ENCODE peak calls at places on chromosomes 11 and 22, in eight cellular contexts. K is fibroblast of lung, C is endothelial cell, N is right atrium auricular region, Z is neural progenitor cell, Y is epithelial cell of proximal tubule, R is upper lobe of right lung, J is lung. S is an unnamed sample.

GRCh38 chr11:205221-206001 is 1.8 kb downstream of the BET1L start:
- DNase-seq in K (no peak), C (peak), Y (no peak), R (peak), Z (no peak), J (peak), N (peak), S (peak)

GRCh38 chr11:68267881-68268240 is 3.9 kb downstream of the C11orf24 start:
- DNase-seq in N (no peak), Y (no peak), K (no peak), J (no peak), R (no peak), C (no peak), Z (no peak), S (no peak)

GRCh38 chr11:74044538-74044937 is 35.7 kb upstream of the UCP3 start:
- DNase-seq in N (no peak), Z (no peak), R (no peak), Y (no peak), K (no peak), C (no peak), J (no peak), S (no peak)

GRCh38 chr11:121321614-121322243 is 29.2 kb downstream of the SC5D start:
- DNase-seq in J (no peak), N (no peak), K (peak), R (no peak), Y (no peak), C (no peak), Z (peak), S (no peak)

GRCh38 chr11:85379066-85379465 is 248.1 kb downstream of the DLG2 start:
- DNase-seq in K (no peak), J (no peak), Z (no peak), C (no peak), Y (no peak), N (no peak), R (no peak), S (no peak)

GRCh38 chr11:41309111-41309522 is 150.3 kb downstream of the LRRC4C start:
- DNase-seq in J (no peak), Y (no peak), R (no peak), C (no peak), N (no peak), K (no peak), Z (no peak), S (no peak)

GRCh38 chr11:100574894-100575769 is 112.0 kb upstream of the ARHGAP42 start:
- DNase-seq in R (no peak), Y (no peak), K (peak), N (no peak), Z (no peak), J (no peak), C (no peak), S (no peak)

GRCh38 chr11:130448416-130449068 is at the start of gene ADAMTS15:
- DNase-seq in Y (no peak), Z (peak), C (peak), N (peak), J (peak), R (peak), K (peak), S (peak)

GRCh38 chr11:107898270-107898669 is 30.0 kb upstream of the RAB39A start:
- DNase-seq in R (no peak), Z (peak), K (peak), Y (peak), J (no peak), N (no peak), C (peak), S (no peak)

GRCh38 chr22:37819100-37819433 is 4.1 kb upstream of the GALR3 start:
- DNase-seq in K (no peak), J (no peak), Z (no peak), N (no peak), Y (no peak), R (no peak), C (no peak), S (no peak)

GRCh38 chr22:28810839-28811491 is 10.6 kb upstream of the XBP1 start:
- DNase-seq in Y (no peak), R (no peak), Z (no peak), C (no peak), N (no peak), J (no peak), K (no peak), S (no peak)

GRCh38 chr11:90218606-90219005 is 4.2 kb downstream of the CHORDC1 start:
- DNase-seq in R (peak), N (no peak), Z (peak), J (no peak), C (no peak), K (no peak), Y (no peak), S (no peak)
- TF ChIP-seq CTCF in R (no peak), N (no peak), Z (no peak), J (no peak), C (no peak), K (no peak), Y (no peak), S (no peak)

GRCh38 chr11:61728066-61728939 is 24.1 kb upstream of the MYRF start:
- DNase-seq in N (no peak), Y (peak), C (no peak), Z (no peak), K (no peak), J (no peak), R (no peak), S (no peak)
- TF ChIP-seq CTCF in N (no peak), Y (peak), C (no peak), Z (no peak), K (no peak), J (no peak), R (no peak), S (no peak)

DNA sequence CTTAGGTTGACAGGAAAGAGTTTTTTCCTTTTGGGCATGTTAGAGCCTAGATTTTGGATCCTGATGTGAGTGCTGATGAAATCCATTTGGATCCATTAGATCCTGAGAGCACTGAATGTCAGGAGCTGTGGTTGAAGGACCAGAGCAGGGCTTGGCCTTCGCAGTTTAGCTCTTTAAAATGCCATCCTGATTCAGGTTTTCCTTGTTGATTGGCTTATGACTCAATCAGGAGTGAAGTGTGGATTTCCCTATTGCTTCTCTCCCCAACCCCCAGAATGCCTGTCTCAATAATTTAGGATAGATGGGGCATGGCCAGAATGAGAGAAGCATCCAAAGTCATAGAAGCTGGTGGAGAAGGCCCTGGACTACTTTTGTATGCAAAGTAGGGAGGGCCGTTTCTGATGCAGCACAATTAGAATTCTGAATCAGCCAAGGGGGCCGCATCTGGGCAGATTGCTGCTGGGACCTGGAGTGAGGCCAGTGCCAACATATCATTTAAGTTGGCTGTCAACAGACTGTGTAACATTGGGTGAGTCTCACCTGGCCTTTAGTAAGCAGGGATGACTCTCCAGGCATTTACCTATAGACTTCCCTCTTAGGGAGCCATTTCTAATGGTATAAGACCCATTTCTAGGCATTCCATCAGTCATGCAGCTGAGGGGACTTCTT is 80.5 kb downstream of the TEAD1 start:
- DNase-seq in Z (no peak), C (no peak), N (no peak), K (no peak), R (no peak), J (no peak), Y (no peak), S (no peak)
- TF ChIP-seq CTCF in Z (no peak), C (no peak), N (no peak), K (no peak), R (no peak), J (no peak), Y (no peak), S (no peak)

GRCh38 chr11:84264066-84264465 is 977.9 kb upstream of the CCDC90B start:
- DNase-seq in Z (no peak), K (no peak), C (no peak), R (no peak), J (no peak), Y (no peak), N (no peak), S (no peak)

GRCh38 chr11:84256618-84257017 is 970.5 kb upstream of the CCDC90B start:
- DNase-seq in K (no peak), J (no peak), R (no peak), C (no peak), Z (no peak), N (no peak), Y (no peak), S (no peak)

GRCh38 chr11:84260862-84261261 is 974.7 kb upstream of the CCDC90B start:
- DNase-seq in K (no peak), N (no peak), Z (no peak), C (no peak), R (no peak), Y (no peak), J (no peak), S (no peak)

DNA sequence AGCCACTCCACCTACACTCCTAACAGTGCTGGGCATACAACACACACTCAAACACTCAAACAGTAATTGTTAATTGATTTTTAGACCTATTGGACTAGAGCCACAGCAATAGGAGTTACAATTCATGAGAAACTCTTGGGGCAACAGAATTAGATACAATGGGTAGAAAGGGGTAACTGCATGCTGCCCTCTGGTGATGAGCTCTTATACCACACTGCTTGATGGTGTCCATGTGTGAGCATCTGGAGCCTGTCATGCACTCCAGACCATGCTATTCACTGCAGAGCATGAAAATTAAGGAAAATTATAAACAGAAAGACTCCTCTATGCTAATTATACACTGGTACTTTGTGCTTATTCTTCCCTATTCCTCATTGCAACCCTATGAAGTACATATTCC is 975.5 kb upstream of the CCDC90B start:
- DNase-seq in K (no peak), Y (no peak), N (no peak), J (no peak), C (peak), Z (peak), R (no peak), S (no peak)
- TF ChIP-seq CTCF in K (no peak), Y (peak), N (no peak), J (no peak), C (peak), Z (peak), R (peak), S (no peak)

GRCh38 chr11:79150320-79150719 is 290.5 kb downstream of the TENM4 start:
- DNase-seq in K (no peak), N (no peak), Z (no peak), R (no peak), C (no peak), Y (no peak), J (no peak), S (no peak)
- TF ChIP-seq CTCF in K (no peak), N (no peak), Z (no peak), R (no peak), C (no peak), Y (no peak), J (no peak), S (no peak)

GRCh38 chr22:19753996-19754700 is 6.4 kb upstream of the TBX1 start:
- DNase-seq in C (no peak), J (no peak), N (no peak), R (no peak), Y (no peak), Z (no peak), K (no peak), S (no peak)

GRCh38 chr22:19755145-19755710 is 5.3 kb upstream of the TBX1 start:
- DNase-seq in K (no peak), Y (no peak), Z (peak), R (no peak), N (no peak), C (no peak), J (no peak), S (no peak)

GRCh38 chr22:19754701-19755144 is 5.9 kb upstream of the TBX1 start:
- DNase-seq in C (no peak), N (no peak), R (no peak), K (no peak), J (no peak), Y (no peak), Z (no peak), S (no peak)

GRCh38 chr22:19751497-19752245 is 8.9 kb upstream of the TBX1 start:
- DNase-seq in Y (no peak), R (no peak), K (no peak), N (no peak), Z (no peak), J (no peak), C (no peak), S (no peak)

DNA sequence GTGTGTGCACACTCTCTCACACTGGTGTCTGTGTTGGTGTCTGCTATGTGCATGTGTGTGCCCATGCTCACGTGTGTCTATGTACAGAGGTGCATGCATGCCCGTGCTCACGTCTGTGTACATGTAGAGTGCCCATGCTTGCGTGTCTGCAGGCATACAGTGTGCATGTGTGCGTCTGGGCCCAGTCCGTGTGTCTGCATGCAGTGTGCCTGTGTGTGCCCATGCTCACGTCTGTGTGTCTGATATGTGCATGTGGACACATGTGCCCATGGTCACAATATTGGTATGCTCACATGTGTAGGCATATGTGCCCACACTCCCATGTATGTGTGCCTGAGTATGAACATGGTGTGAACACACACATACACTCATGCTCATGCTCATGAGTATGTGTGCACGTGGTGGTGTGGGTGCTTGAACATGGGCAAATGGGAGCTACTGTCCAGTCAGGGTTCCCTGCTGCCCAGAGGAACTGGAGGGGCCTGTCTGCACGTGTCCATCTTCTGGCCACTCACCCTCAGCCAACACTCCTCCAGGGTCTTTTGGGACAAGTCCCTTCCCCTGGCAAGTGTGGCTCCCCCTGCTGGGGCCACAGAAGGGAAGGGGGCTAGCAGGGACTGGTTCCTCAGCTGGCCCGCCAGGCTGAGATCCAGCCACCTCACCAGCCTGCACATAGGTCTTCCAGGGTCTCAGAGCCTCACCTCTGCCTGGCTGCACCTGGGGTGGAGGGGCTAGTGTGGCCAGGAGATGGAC is 7.3 kb upstream of the TBX1 start:
- DNase-seq in R (no peak), J (no peak), N (no peak), K (no peak), Y (no peak), C (no peak), Z (no peak), S (no peak)
- TF ChIP-seq CTCF in R (no peak), J (no peak), N (no peak), K (no peak), Y (no peak), C (no peak), Z (peak), S (no peak)

GRCh38 chr11:19677380-19678080 is 35.1 kb upstream of the NAV2 start:
- DNase-seq in Y (no peak), J (no peak), N (no peak), Z (no peak), K (peak), R (no peak), C (no peak), S (no peak)
- TF ChIP-seq CTCF in Y (no peak), J (no peak), N (no peak), Z (no peak), K (no peak), R (no peak), C (no peak), S (no peak)

GRCh38 chr11:123202723-123203122 is 7.7 kb upstream of the CLMP start:
- DNase-seq in Y (no peak), Z (no peak), R (no peak), C (no peak), J (no peak), K (peak), N (no peak), S (no peak)

GRCh38 chr11:123203934-123204333 is 8.9 kb upstream of the CLMP start:
- DNase-seq in R (no peak), Y (no peak), J (no peak), Z (no peak), K (no peak), N (no peak), C (no peak), S (no peak)

GRCh38 chr11:123203471-123203870 is 8.4 kb upstream of the CLMP start:
- DNase-seq in Y (no peak), Z (no peak), J (no peak), K (no peak), C (no peak), N (no peak), R (no peak), S (no peak)

GRCh38 chr11:123209591-123209990 is 14.5 kb upstream of the CLMP start:
- DNase-seq in Y (no peak), C (no peak), R (no peak), Z (no peak), N (no peak), K (no peak), J (no peak), S (no peak)

DNA sequence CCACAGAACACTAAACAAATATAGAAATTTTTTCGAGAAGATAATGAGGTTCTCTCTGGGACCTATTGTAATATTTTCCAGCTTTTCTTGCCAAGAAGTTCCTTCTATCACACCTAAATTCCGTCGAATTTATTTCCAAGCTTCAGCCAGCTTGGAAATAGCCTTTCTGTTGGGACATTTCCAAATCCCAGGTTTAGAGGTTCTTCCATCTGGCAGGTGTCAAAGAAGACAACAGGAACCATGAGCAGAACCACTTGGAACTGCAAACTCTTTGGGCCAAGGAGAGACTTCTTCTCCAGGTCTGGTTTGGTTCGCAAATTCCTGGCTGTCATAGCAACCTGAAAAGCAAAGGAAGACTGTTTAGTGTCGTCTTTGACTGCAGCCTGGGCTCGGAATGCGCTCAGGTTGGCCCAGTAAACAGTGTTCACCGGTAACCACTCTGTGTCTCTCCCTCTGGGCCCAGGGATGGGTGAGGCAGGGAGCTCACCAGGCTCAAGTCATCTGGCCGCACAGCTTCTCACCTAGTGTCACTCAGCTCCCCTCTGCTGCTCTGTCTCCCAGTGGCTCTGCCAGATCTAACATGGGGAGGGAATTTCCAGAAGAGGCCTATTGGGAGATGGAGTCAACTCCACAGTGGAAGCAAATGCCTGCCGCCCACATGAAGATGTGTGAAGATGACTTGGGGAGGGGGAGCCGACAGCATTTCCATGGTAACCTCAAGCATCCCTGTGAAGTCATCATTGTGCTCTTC is 11.8 kb upstream of the CLMP start:
- DNase-seq in C (no peak), K (no peak), Y (no peak), R (no peak), J (no peak), N (no peak), Z (peak), S (no peak)
- TF ChIP-seq CTCF in C (no peak), K (no peak), Y (no peak), R (no peak), J (no peak), N (no peak), Z (no peak), S (no peak)

GRCh38 chr11:58905716-58906547 is 33.4 kb upstream of the GLYATL1 start:
- DNase-seq in J (no peak), R (no peak), C (peak), Y (no peak), N (peak), Z (peak), K (peak), S (no peak)
- TF ChIP-seq CTCF in J (no peak), R (peak), C (peak), Y (peak), N (no peak), Z (peak), K (peak), S (no peak)